ENCODE peak calls at places on chromosomes 11 and 22, in six cellular contexts. Q, L, N, B, I and S are unnamed samples.

GRCh38 chr11:11966826-11967668 is 41.4 kb downstream of the DKK3 start:
- DNase-seq in B (peak; percentile 81), Q (peak; percentile 67), N (peak; percentile 51), L (peak; percentile 67), I (peak; percentile 74), S (no peak)

GRCh38 chr11:117595440-117595839 is 201.6 kb downstream of the DSCAML1 start:
- DNase-seq in Q (no peak), I (no peak), B (no peak), N (no peak), L (no peak), S (no peak)

GRCh38 chr11:29268733-29269132 is 748.1 kb downstream of the KCNA4 start:
- DNase-seq in Q (no peak), I (peak; percentile 24), L (no peak), B (no peak), N (no peak), S (no peak)

GRCh38 chr11:86672007-86672621 is at the start of gene ME3:
- DNase-seq in B (peak; percentile 38), L (peak; percentile 79), I (peak; percentile 37), Q (peak; percentile 72), N (peak; percentile 69), S (no peak)

GRCh38 chr11:20013346-20014066 is 146.8 kb downstream of the DBX1 start:
- DNase-seq in I (no peak), Q (no peak), N (peak; percentile 65), B (no peak), L (no peak), S (no peak)

GRCh38 chr11:83272627-83273026 is 13.5 kb downstream of the CCDC90B start:
- DNase-seq in Q (no peak), I (no peak), N (no peak), B (no peak), L (no peak), S (peak; percentile 54)

GRCh38 chr22:42799462-42800405 is 57.3 kb downstream of the ARFGAP3 start:
- DNase-seq in N (no peak), I (no peak), B (no peak), L (no peak), Q (no peak), S (no peak)

GRCh38 chr11:32400196-32400595 is 35.1 kb downstream of the WT1 start:
- DNase-seq in B (no peak), Q (no peak), N (no peak), L (no peak), I (no peak), S (no peak)

GRCh38 chr11:62933285-62933684 is 12.1 kb upstream of the CHRM1 start:
- DNase-seq in B (no peak), Q (no peak), L (no peak), I (no peak), N (no peak), S (no peak)

GRCh38 chr11:7077101-7077500 is 11.7 kb upstream of the RBMXL2 start:
- DNase-seq in N (no peak), L (no peak), B (no peak), Q (no peak), I (no peak), S (no peak)

GRCh38 chr22:20427104-20427944 is 10.3 kb downstream of the SCARF2 start:
- DNase-seq in I (no peak), B (no peak), Q (no peak), N (no peak), L (no peak), S (no peak)

GRCh38 chr22:42939941-42940653 is 74.9 kb downstream of the PACSIN2 start:
- DNase-seq in Q (peak; percentile 71), N (no peak), B (no peak), L (peak; percentile 43), I (no peak), S (no peak)

GRCh38 chr22:39090426-39091064 is 6.5 kb upstream of the APOBEC3H start:
- DNase-seq in B (no peak), N (no peak), Q (peak; percentile 60), L (peak; percentile 73), I (no peak), S (no peak)